ENCODE peak calls at places on chromosomes 13 and 19, in six cellular contexts. N, E, L, V, R and O are unnamed samples.

GRCh38 chr13:98988277-98988676 is 10.4 kb upstream of the DOCK9 start:
- DNase-seq in R (no peak), N (no peak), L (no peak), E (no peak), V (no peak), O (no peak)

GRCh38 chr19:15297416-15298224 is 34.7 kb downstream of the BRD4 start:
- DNase-seq in E (peak), V (no peak), N (no peak), R (peak), L (peak), O (no peak)

GRCh38 chr19:11127905-11128304 is 27.7 kb downstream of the SPC24 start:
- DNase-seq in V (no peak), N (no peak), E (no peak), R (no peak), L (no peak), O (no peak)

GRCh38 chr13:21324793-21325192 is 134.3 kb downstream of the ZDHHC20 start:
- DNase-seq in V (no peak), N (peak), E (no peak), L (no peak), R (no peak), O (no peak)

GRCh38 chr19:34598217-34599155 is 78.5 kb downstream of the SCGB2B2 start:
- DNase-seq in N (no peak), V (no peak), E (no peak), R (no peak), L (no peak), O (no peak)

GRCh38 chr19:46766569-46767317 is 20.5 kb upstream of the STRN4 start:
- DNase-seq in V (no peak), E (no peak), R (no peak), L (peak), N (peak), O (peak)

GRCh38 chr13:80121038-80121437 is 219.9 kb downstream of the SPRY2 start:
- DNase-seq in N (no peak), E (peak), L (no peak), V (no peak), R (no peak), O (no peak)

GRCh38 chr19:48480151-48480475 is 10.9 kb downstream of the CYTH2 start:
- DNase-seq in R (no peak), V (no peak), E (no peak), N (no peak), L (no peak), O (no peak)

GRCh38 chr19:52535831-52536800 is 8.6 kb downstream of the ZNF808 start:
- DNase-seq in L (peak), R (peak), E (peak), V (peak), N (peak), O (peak)

GRCh38 chr13:97502192-97502591 is 68.2 kb downstream of the RAP2A start:
- DNase-seq in L (no peak), E (peak), N (no peak), V (no peak), R (peak), O (no peak)

GRCh38 chr19:54248016-54248601 is 5.5 kb upstream of the LILRA6 start:
- DNase-seq in R (no peak), V (no peak), L (no peak), N (no peak), E (peak), O (no peak)

GRCh38 chr19:39212377-39212742 is 8.3 kb upstream of the SYCN start:
- DNase-seq in L (peak), R (peak), E (no peak), V (no peak), N (peak), O (peak)

GRCh38 chr13:111363591-111363990 is 43.1 kb downstream of the TEX29 start:
- DNase-seq in N (peak), E (no peak), R (no peak), V (no peak), L (no peak), O (no peak)

GRCh38 chr13:40285634-40286033 is 380.8 kb downstream of the FOXO1 start:
- DNase-seq in R (no peak), L (no peak), N (no peak), V (no peak), E (no peak), O (no peak)

GRCh38 chr19:51664997-51665396 is 18.4 kb upstream of the SIGLEC14 start:
- DNase-seq in R (no peak), E (no peak), V (no peak), N (no peak), L (no peak), O (no peak)

GRCh38 chr13:113654591-113655357 is 3.2 kb downstream of the ATP4B start:
- DNase-seq in E (no peak), N (no peak), V (no peak), R (no peak), L (no peak), O (no peak)

GRCh38 chr13:67137044-67137735 is 92.9 kb downstream of the PCDH9 start:
- DNase-seq in N (no peak), L (no peak), V (no peak), E (peak), R (peak), O (no peak)

GRCh38 chr13:98674968-98675528 is 77.4 kb downstream of the SLC15A1 start:
- DNase-seq in R (no peak), N (no peak), L (peak), V (no peak), E (no peak), O (peak)

GRCh38 chr13:110592670-110593069 is 22.7 kb upstream of the NAXD start:
- DNase-seq in R (no peak), L (no peak), V (no peak), N (no peak), E (peak), O (no peak)

GRCh38 chr13:44140146-44140545 is 233.5 kb upstream of the SERP2 start:
- DNase-seq in R (no peak), L (peak), E (no peak), N (peak), V (no peak), O (peak)

GRCh38 chr13:108929532-108929931 is 300.1 kb downstream of the MYO16 start:
- DNase-seq in N (no peak), L (no peak), R (no peak), V (no peak), E (no peak), O (no peak)

GRCh38 chr19:11242864-11243797 is 3.7 kb downstream of the ANGPTL8 start:
- DNase-seq in L (peak), V (peak), R (peak), E (peak), N (peak), O (peak)

GRCh38 chr19:17616961-17617806 is 61.7 kb downstream of the COLGALT1 start:
- DNase-seq in E (peak), L (peak), V (no peak), N (peak), R (peak), O (peak)

GRCh38 chr13:53089951-53090350 is 61.3 kb downstream of the OLFM4 start:
- DNase-seq in V (no peak), N (no peak), E (no peak), L (no peak), R (no peak), O (no peak)

GRCh38 chr19:16969127-16969526 is 57.5 kb downstream of the CPAMD8 start:
- DNase-seq in V (no peak), E (no peak), R (no peak), N (no peak), L (peak), O (no peak)

GRCh38 chr13:108155185-108156106 is 59.9 kb downstream of the LIG4 start:
- DNase-seq in L (peak), N (peak), E (peak), R (peak), V (peak), O (peak)

GRCh38 chr13:28746289-28746612 is 27.5 kb upstream of the SLC46A3 start:
- DNase-seq in V (no peak), L (peak), R (no peak), E (no peak), N (no peak), O (no peak)

GRCh38 chr13:28751210-28751935 is 32.6 kb upstream of the SLC46A3 start:
- DNase-seq in V (no peak), E (no peak), L (peak), N (no peak), R (no peak), O (no peak)

GRCh38 chr13:28750187-28751045 is 31.6 kb upstream of the SLC46A3 start:
- DNase-seq in L (no peak), R (no peak), V (no peak), E (no peak), N (peak), O (no peak)

GRCh38 chr13:28744656-28745055 is 25.9 kb upstream of the SLC46A3 start:
- DNase-seq in E (no peak), N (peak), V (no peak), L (peak), R (no peak), O (no peak)

GRCh38 chr13:28747851-28748250 is 29.1 kb upstream of the SLC46A3 start:
- DNase-seq in N (no peak), R (no peak), E (no peak), V (no peak), L (no peak), O (no peak)
- H2BK15ac ChIP-seq in N (no peak), R (no peak), E (no peak), V (no peak), L (no peak), O (no peak)

DNA sequence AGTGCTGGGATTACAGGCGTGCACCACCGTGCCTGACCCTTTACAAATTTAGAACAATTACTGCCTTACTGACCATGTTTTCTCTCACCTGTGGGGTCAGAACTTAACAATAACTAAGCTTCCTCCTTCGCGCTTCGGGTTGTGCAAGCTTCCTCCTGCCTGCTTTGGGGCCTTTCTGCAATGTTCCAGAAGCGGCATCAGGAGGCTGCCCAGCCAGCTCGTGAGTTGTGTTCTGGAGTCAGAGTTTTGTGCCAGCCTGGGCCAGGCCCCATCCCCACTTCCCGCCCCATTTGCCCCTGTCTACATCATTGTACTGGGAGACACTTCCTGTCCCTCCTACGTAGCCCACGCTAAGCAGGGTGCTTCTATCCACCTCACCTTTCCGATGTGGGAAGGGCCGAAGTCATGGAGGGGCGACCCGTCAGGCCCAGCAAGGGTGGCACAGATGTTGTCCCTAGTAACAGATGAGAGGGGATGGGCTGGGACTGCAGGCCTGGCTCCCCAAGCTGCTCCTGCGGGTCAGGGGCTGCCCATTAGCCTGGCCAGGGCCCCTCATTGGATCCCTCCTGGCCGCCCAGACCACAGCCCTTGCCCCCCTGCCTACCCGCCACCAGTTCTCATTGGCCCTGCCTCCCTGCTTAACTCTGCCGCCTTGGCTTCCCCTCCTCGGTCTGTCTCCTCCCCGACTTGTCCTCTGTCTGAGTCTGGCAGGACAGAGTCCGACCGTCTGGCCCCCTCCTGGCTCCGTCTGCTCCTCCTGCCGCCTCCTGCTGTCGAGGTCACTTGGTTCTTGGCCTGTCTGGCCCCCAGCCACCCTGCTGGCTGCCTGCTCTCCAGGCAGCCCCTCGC is 13.5 kb downstream of the UHRF1 start:
- DNase-seq in N (no peak), V (no peak), E (no peak), R (no peak), L (no peak), O (no peak)
- H3K27ac ChIP-seq in N (no peak), V (no peak), E (no peak), R (peak), L (no peak), O (no peak)

GRCh38 chr19:1156305-1156801 is 17.7 kb downstream of the SBNO2 start:
- DNase-seq in L (no peak), N (no peak), V (no peak), R (no peak), E (no peak), O (no peak)

GRCh38 chr19:1159864-1160595 is 14.0 kb downstream of the SBNO2 start:
- DNase-seq in V (no peak), E (no peak), N (no peak), R (no peak), L (no peak), O (no peak)

GRCh38 chr19:1156830-1157615 is 17.0 kb downstream of the SBNO2 start:
- DNase-seq in V (no peak), E (no peak), R (no peak), L (no peak), N (no peak), O (no peak)

GRCh38 chr19:1157931-1158884 is 15.9 kb downstream of the SBNO2 start:
- DNase-seq in L (no peak), V (no peak), E (no peak), N (no peak), R (no peak), O (no peak)

DNA sequence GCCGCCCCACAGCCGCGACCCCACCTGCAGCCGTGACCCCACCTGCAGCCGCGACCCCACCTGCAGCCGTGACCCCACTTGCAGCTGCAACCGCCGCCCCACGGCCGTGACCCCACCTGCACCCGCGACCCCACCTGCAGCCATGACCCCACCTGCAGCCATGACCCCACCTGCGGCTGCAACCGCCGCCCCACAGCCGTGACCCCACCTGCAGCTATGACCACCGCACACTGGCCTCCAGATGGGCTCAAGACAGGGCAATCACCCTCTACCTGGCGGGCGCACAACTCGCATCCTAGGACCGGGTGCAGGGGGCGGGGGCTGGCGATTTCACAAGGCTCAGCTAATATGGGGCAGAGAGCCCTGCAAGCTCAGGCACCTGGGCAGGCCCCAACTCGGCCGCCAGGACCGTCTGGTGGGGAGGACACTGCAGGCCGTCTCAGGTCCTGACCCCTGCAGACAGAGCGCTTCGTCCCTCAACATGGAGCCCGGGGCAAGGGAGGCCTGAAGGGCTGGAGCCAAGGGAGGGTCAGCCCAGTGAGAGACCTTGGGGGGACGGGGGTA is 15.1 kb downstream of the SBNO2 start:
- DNase-seq in V (no peak), L (no peak), R (no peak), N (no peak), E (no peak), O (no peak)
- H2BK15ac ChIP-seq in V (no peak), L (no peak), R (no peak), N (no peak), E (no peak), O (no peak)

DNA sequence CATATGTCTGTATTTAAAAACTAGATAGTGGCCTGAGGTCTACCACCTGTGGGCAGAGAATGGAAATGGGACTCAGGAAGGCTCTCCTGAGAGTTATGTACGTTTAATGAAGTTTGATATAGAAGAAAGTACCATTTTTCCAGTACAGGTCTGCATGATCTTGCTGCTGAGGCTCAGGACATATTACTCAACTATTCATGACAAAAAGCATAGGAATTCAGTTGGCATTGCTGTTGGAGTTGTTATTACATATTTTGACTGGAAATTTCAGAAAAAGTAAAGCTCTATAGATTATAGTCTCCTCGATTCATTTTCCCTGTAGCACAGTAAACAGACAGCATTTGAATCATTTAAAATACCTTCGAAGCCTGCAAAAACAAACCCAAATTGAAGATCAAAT is 469.8 kb downstream of the DCT start:
- DNase-seq in E (peak), R (no peak), L (no peak), V (no peak), N (no peak), O (no peak)
- H3K27ac ChIP-seq in E (no peak), R (no peak), L (no peak), V (no peak), N (no peak), O (no peak)

GRCh38 chr19:8221161-8221560 is 12.0 kb downstream of the CERS4 start:
- DNase-seq in L (no peak), N (no peak), V (no peak), E (no peak), R (no peak), O (no peak)

GRCh38 chr19:8220481-8220880 is 11.3 kb downstream of the CERS4 start:
- DNase-seq in E (no peak), R (no peak), V (no peak), L (no peak), N (no peak), O (no peak)

DNA sequence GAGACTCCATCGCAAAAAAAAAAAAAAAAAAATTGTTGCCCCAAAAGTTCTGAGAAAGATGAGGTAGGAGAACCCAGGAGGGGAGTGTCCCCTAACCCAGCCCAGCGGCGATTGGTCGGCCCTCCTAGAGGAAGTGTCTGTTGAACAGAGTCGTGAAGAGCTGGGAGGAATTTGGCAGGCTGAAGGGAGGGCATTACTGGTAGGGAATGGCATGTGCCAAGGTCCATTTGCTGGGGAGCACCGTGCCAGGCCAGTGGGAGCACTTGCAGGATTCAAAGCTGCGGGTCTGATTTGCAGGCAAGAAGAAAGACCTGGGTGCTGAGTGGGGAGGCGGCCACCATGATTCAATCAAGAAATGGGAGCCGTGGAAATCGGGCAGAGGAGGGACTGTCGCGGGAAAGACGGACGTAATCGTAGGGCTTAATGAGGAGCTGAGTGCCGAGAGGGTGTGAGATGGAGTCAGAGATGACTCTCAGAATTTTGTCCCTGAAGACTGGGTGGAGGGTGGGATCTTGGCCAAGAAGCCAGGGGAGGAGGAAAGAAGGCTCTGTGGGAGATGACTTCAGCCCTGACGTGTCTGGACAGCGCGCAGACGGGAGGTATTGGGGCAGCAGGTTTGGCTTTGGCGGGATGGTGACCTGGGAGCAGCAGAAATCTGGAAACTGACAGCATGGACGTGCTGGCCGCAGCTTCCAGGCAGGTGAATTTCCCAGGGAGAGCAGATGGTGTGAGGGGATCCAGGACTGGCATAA is 15.4 kb downstream of the CERS4 start:
- DNase-seq in E (no peak), L (no peak), R (no peak), V (no peak), N (no peak), O (no peak)
- H2BK15ac ChIP-seq in E (no peak), L (no peak), R (no peak), V (no peak), N (no peak), O (no peak)

GRCh38 chr19:33291623-33292534 is 10.5 kb downstream of the CEBPA start:
- DNase-seq in L (no peak), R (no peak), N (no peak), V (no peak), E (no peak), O (no peak)

GRCh38 chr19:33292595-33293254 is 9.6 kb downstream of the CEBPA start:
- DNase-seq in V (no peak), L (no peak), R (no peak), N (no peak), E (no peak), O (no peak)

GRCh38 chr19:33290956-33291622 is 11.2 kb downstream of the CEBPA start:
- DNase-seq in N (no peak), L (peak), E (no peak), R (no peak), V (no peak), O (no peak)

GRCh38 chr19:33294058-33294798 is 8.1 kb downstream of the CEBPA start:
- DNase-seq in E (no peak), L (peak), R (no peak), N (no peak), V (no peak), O (no peak)

DNA sequence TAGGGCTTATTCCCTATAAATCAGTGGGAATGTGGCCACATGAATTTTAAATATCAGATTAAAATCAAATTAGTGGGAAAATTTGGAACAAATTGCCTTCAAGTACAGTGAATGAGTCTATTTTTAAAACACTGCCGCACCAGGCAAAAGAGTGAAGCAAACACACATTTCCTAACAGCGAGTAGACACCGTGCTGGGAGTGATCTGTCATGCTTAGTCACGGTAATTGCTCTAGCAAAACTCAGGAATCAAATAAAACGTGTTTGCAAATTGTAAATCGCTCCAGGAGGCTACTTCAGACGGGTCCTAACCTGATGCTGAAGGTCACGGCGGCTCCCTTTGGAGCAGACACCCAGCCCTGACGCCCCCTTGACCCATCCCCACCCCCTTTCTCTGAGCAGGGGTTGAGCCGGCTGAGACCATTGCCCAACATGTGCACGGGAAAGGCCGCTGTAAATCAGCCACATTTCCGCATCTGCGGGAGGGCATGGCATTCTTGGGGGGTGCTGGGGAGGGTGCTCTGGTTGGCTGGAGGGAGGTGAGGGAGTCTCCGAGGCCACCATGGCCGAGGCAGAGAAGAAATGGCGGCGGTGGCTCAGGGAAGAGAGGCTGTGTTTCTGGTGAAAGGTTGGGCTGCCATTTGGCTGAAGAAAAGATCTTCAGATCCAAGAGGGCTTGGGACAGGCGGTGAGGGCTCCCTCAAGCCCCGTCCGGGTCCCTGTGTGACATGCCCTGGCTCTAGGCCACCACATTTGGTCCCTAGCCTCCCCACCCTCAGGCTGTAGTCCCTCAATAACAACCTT is 8.9 kb downstream of the CEBPA start:
- DNase-seq in E (peak), L (no peak), N (no peak), V (no peak), R (peak), O (no peak)
- H3K27ac ChIP-seq in E (no peak), L (no peak), N (no peak), V (no peak), R (peak), O (no peak)